ENCODE peak calls at places on chromosomes 2 and 18, in four cellular contexts. One of them, this sample, is unnamed. For H3K27me3, the result is how much of the 10 kb centered on the place peaks cover.

GRCh38 chr2:119746836-119747235 is 12.9 kb upstream of the PTPN4 start:
- DNase-seq in fibroblast of lung: no peak
- DNase-seq in SJCRH30: no peak
- DNase-seq in aorta: no peak
- DNase-seq in this sample: no peak

GRCh38 chr2:31136732-31137131 is 1.5 kb downstream of the GALNT14 start:
- DNase-seq in fibroblast of lung: no peak
- DNase-seq in SJCRH30: no peak
- DNase-seq in aorta: no peak
- DNase-seq in this sample: no peak

GRCh38 chr18:31581498-31582197 is 10.0 kb upstream of the TTR start:
- DNase-seq in fibroblast of lung: peak
- DNase-seq in SJCRH30: no peak
- DNase-seq in aorta: no peak
- DNase-seq in this sample: no peak

GRCh38 chr2:233981574-233982420 is 64.6 kb downstream of the TRPM8 start:
- DNase-seq in fibroblast of lung: no peak
- DNase-seq in SJCRH30: no peak
- DNase-seq in aorta: no peak
- DNase-seq in this sample: no peak

GRCh38 chr2:237184192-237184922 is 98.7 kb downstream of the COPS8 start:
- DNase-seq in fibroblast of lung: peak
- DNase-seq in SJCRH30: no peak
- DNase-seq in aorta: no peak
- DNase-seq in this sample: no peak

GRCh38 chr2:44954306-44954901 is 12.9 kb downstream of the SIX3 start:
- DNase-seq in fibroblast of lung: no peak
- DNase-seq in SJCRH30: no peak
- DNase-seq in aorta: no peak
- DNase-seq in this sample: no peak

GRCh38 chr2:177056540-177056939 is 156.1 kb upstream of the HNRNPA3 start:
- DNase-seq in fibroblast of lung: no peak
- DNase-seq in SJCRH30: no peak
- DNase-seq in aorta: no peak
- DNase-seq in this sample: no peak

GRCh38 chr2:127197475-127198385 is 22.4 kb downstream of the CYP27C1 start:
- DNase-seq in fibroblast of lung: peak
- DNase-seq in SJCRH30: peak
- DNase-seq in aorta: no peak
- DNase-seq in this sample: peak

GRCh38 chr2:237727363-237727762 is 71.2 kb upstream of the RBM44 start:
- DNase-seq in fibroblast of lung: no peak
- DNase-seq in SJCRH30: no peak
- DNase-seq in aorta: no peak
- DNase-seq in this sample: no peak

GRCh38 chr2:238914648-238915015 is 66.7 kb downstream of the TWIST2 start:
- DNase-seq in fibroblast of lung: peak
- DNase-seq in SJCRH30: no peak
- DNase-seq in aorta: no peak
- DNase-seq in this sample: no peak

GRCh38 chr2:218217366-218218309 is 649 bp downstream of the ARPC2 start:
- DNase-seq in fibroblast of lung: no peak
- DNase-seq in SJCRH30: peak
- DNase-seq in aorta: peak
- DNase-seq in this sample: peak

GRCh38 chr18:57997820-57998219 is 46.2 kb upstream of the NEDD4L start:
- DNase-seq in fibroblast of lung: no peak
- DNase-seq in SJCRH30: no peak
- DNase-seq in aorta: no peak
- DNase-seq in this sample: no peak

GRCh38 chr18:80154293-80154692 is 45.2 kb downstream of the ADNP2 start:
- DNase-seq in fibroblast of lung: peak
- DNase-seq in SJCRH30: no peak
- DNase-seq in aorta: no peak
- DNase-seq in this sample: peak

GRCh38 chr2:182642328-182642727 is 73.7 kb upstream of the DNAJC10 start:
- DNase-seq in fibroblast of lung: peak
- DNase-seq in SJCRH30: peak
- DNase-seq in aorta: peak
- DNase-seq in this sample: peak

GRCh38 chr2:234981197-234982095 is 29.6 kb downstream of the SH3BP4 start:
- DNase-seq in fibroblast of lung: peak
- DNase-seq in SJCRH30: peak
- DNase-seq in aorta: peak
- DNase-seq in this sample: no peak

GRCh38 chr2:11743531-11743815 is 3.0 kb upstream of the LPIN1 start:
- DNase-seq in fibroblast of lung: no peak
- DNase-seq in SJCRH30: no peak
- DNase-seq in aorta: no peak
- DNase-seq in this sample: no peak

GRCh38 chr2:11746376-11746806 is at the start of gene LPIN1:
- DNase-seq in fibroblast of lung: peak
- DNase-seq in SJCRH30: peak
- DNase-seq in aorta: peak
- DNase-seq in this sample: peak

GRCh38 chr2:11743846-11744553 is 2.4 kb upstream of the LPIN1 start:
- DNase-seq in fibroblast of lung: peak
- DNase-seq in SJCRH30: peak
- DNase-seq in aorta: peak
- DNase-seq in this sample: peak

GRCh38 chr2:11745613-11746375 is 638 bp upstream of the LPIN1 start:
- DNase-seq in fibroblast of lung: no peak
- DNase-seq in SJCRH30: no peak
- DNase-seq in aorta: no peak
- DNase-seq in this sample: no peak

GRCh38 chr2:11744631-11745394 is 1.6 kb upstream of the LPIN1 start:
- DNase-seq in fibroblast of lung: peak
- DNase-seq in SJCRH30: peak
- DNase-seq in aorta: no peak
- DNase-seq in this sample: peak
- H3K4me3 ChIP-seq in fibroblast of lung: peak
- H3K4me3 ChIP-seq in SJCRH30: peak
- H3K4me3 ChIP-seq in aorta: no peak
- H3K4me3 ChIP-seq in this sample: no peak

GRCh38 chr18:5894215-5894612 is 1.1 kb downstream of the TMEM200C start:
- DNase-seq in fibroblast of lung: no peak
- DNase-seq in SJCRH30: no peak
- DNase-seq in aorta: no peak
- DNase-seq in this sample: no peak

GRCh38 chr18:5892772-5893431 is 2.4 kb downstream of the TMEM200C start:
- DNase-seq in fibroblast of lung: no peak
- DNase-seq in SJCRH30: no peak
- DNase-seq in aorta: no peak
- DNase-seq in this sample: no peak

GRCh38 chr18:5894613-5895299 is 566 bp downstream of the TMEM200C start:
- DNase-seq in fibroblast of lung: peak
- DNase-seq in SJCRH30: no peak
- DNase-seq in aorta: peak
- DNase-seq in this sample: no peak

GRCh38 chr18:5895300-5895885 is at the start of gene TMEM200C:
- DNase-seq in fibroblast of lung: peak
- DNase-seq in SJCRH30: no peak
- DNase-seq in aorta: no peak
- DNase-seq in this sample: no peak

GRCh38 chr18:5895886-5896740 is 791 bp upstream of the TMEM200C start:
- DNase-seq in fibroblast of lung: peak
- DNase-seq in SJCRH30: no peak
- DNase-seq in aorta: peak
- DNase-seq in this sample: peak
- H3K27me3 ChIP-seq in fibroblast of lung: under half
- H3K27me3 ChIP-seq in SJCRH30: under half
- H3K27me3 ChIP-seq in aorta: under half
- H3K27me3 ChIP-seq in this sample: under half

GRCh38 chr2:41966920-41967319 is 80.9 kb upstream of the PKDCC start:
- DNase-seq in fibroblast of lung: no peak
- DNase-seq in SJCRH30: no peak
- DNase-seq in aorta: peak
- DNase-seq in this sample: no peak

GRCh38 chr2:41965173-41965875 is 82.5 kb upstream of the PKDCC start:
- DNase-seq in fibroblast of lung: no peak
- DNase-seq in SJCRH30: no peak
- DNase-seq in aorta: no peak
- DNase-seq in this sample: no peak

GRCh38 chr2:41965886-41966285 is 81.9 kb upstream of the PKDCC start:
- DNase-seq in fibroblast of lung: peak
- DNase-seq in SJCRH30: no peak
- DNase-seq in aorta: peak
- DNase-seq in this sample: no peak

GRCh38 chr2:41967426-41968181 is 80.2 kb upstream of the PKDCC start:
- DNase-seq in fibroblast of lung: peak
- DNase-seq in SJCRH30: no peak
- DNase-seq in aorta: peak
- DNase-seq in this sample: no peak

GRCh38 chr2:41966431-41966893 is 81.4 kb upstream of the PKDCC start:
- DNase-seq in fibroblast of lung: peak
- DNase-seq in SJCRH30: peak
- DNase-seq in aorta: peak
- DNase-seq in this sample: no peak
- H3K4me3 ChIP-seq in fibroblast of lung: no peak
- H3K4me3 ChIP-seq in SJCRH30: no peak
- H3K4me3 ChIP-seq in aorta: no peak
- H3K4me3 ChIP-seq in this sample: no peak

DNA sequence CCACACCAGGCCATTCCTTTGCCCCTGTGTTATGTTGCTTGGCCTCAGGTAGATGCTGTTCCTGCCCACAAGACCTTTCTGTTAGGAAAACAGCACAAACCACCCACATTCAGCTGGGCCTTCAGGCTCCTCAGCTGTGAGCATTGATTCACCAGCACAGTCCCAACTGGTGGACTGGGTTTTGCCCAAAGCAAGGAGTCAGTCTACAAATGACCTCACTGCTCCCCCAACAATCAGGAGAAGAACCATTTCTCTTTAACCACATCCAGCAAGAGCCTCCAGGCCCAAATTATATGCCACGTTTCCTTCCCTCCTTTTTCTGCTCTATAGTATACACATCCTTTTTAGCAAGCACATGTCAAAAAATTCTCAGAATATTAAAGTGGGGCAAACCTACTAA is 5.2 kb downstream of the TMEM163 start:
- DNase-seq in fibroblast of lung: no peak
- DNase-seq in SJCRH30: no peak
- DNase-seq in aorta: no peak
- DNase-seq in this sample: no peak
- H3K27me3 ChIP-seq in fibroblast of lung: under half
- H3K27me3 ChIP-seq in SJCRH30: under half
- H3K27me3 ChIP-seq in aorta: under half
- H3K27me3 ChIP-seq in this sample: half or more

DNA sequence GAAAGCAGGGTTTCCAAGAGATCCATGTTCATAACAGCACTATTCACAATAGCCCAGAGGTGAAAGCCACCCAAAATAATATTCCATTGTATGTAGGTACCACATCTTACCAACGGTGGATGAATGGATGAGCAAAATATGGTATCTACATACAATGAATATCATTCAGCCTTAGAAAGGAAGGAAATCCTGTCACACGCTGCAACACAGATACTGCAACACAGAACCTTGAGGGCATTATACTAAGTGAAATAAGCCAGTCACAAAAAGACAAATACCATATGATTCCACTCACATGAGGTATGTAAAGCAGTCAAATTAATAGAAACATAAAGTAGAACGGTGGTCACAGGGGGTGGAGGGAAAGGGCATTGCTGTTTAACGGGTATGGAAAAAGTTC is 155.7 kb downstream of the DTNB start:
- DNase-seq in fibroblast of lung: no peak
- DNase-seq in SJCRH30: no peak
- DNase-seq in aorta: no peak
- DNase-seq in this sample: no peak
- H3K4me3 ChIP-seq in fibroblast of lung: no peak
- H3K4me3 ChIP-seq in SJCRH30: no peak
- H3K4me3 ChIP-seq in aorta: no peak
- H3K4me3 ChIP-seq in this sample: no peak

DNA sequence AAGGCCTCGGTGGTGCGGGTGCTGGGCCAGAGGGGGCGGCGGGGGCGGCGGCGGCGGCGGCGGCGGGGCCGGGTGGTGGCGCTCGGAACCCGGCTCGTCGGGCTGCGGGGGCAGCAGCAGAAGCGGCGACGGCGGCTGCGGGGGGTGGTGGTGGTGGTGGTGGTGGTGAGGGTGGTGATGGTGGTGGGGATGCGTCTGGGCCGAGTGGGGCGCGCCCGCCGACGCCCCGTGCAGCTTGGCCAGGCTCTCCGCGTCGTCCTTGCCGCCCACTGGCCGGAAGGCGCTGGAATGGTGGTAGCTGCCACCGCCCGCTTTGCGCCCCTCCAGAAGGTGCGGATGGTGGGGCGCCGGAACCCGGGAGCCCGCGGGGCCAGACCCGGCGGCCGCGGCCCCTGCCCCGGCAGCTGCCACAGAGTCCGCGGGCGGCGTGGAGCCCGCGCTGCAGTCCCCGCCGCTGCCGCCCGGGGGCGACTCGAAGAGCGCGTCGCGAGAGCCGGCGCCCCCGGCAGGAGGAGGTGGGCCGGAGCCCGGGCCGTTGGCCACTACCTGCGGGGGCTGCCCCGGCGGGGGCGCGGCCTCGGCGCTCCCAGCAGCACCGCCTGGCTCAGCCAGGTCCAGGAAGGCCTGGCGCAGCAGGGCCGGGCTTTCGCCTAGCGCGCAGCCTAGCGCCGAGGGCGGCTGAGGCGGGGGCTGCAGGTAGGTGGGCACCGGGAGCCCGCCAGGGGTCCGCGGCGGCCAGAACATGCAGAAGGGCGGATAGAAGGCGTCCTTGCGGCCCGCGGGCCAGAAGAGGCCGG is 4.2 kb downstream of the SKOR2 start:
- DNase-seq in fibroblast of lung: no peak
- DNase-seq in SJCRH30: no peak
- DNase-seq in aorta: no peak
- DNase-seq in this sample: no peak
- H3K27me3 ChIP-seq in fibroblast of lung: under half
- H3K27me3 ChIP-seq in SJCRH30: under half
- H3K27me3 ChIP-seq in aorta: under half
- H3K27me3 ChIP-seq in this sample: under half